ENCODE peak calls at places on chromosomes 13 and 19, in six cellular contexts. One of them, this sample, is unnamed.

GRCh38 chr13:109272595-109273325 is 513.6 kb downstream of the IRS2 start:
- DNase-seq in tibial nerve: no peak
- DNase-seq in transverse colon: no peak
- DNase-seq in adrenal gland: no peak
- DNase-seq in Peyer's patch: no peak
- DNase-seq in heart left ventricle: no peak
- DNase-seq in this sample: no peak

GRCh38 chr13:50309872-50310594 is 294.8 kb downstream of the KCNRG start:
- DNase-seq in tibial nerve: no peak
- DNase-seq in transverse colon: no peak
- DNase-seq in adrenal gland: no peak
- DNase-seq in Peyer's patch: no peak
- DNase-seq in heart left ventricle: no peak
- DNase-seq in this sample: no peak

GRCh38 chr19:14248578-14249011 is 42.6 kb upstream of the ADGRL1 start:
- DNase-seq in tibial nerve: peak; percentile 21
- DNase-seq in transverse colon: peak; percentile 35
- DNase-seq in adrenal gland: no peak
- DNase-seq in Peyer's patch: no peak
- DNase-seq in heart left ventricle: peak; percentile 32
- DNase-seq in this sample: no peak

GRCh38 chr13:66656050-66656449 is 574.1 kb downstream of the PCDH9 start:
- DNase-seq in tibial nerve: no peak
- DNase-seq in transverse colon: no peak
- DNase-seq in adrenal gland: no peak
- DNase-seq in Peyer's patch: no peak
- DNase-seq in heart left ventricle: no peak
- DNase-seq in this sample: no peak

GRCh38 chr13:44904982-44905381 is 84.3 kb downstream of the NUFIP1 start:
- DNase-seq in tibial nerve: peak; percentile 47
- DNase-seq in transverse colon: peak; percentile 47
- DNase-seq in adrenal gland: peak; percentile 47
- DNase-seq in Peyer's patch: no peak
- DNase-seq in heart left ventricle: peak; percentile 42
- DNase-seq in this sample: no peak

GRCh38 chr19:33624586-33625153 is 2.9 kb downstream of the CHST8 start:
- DNase-seq in tibial nerve: no peak
- DNase-seq in transverse colon: no peak
- DNase-seq in adrenal gland: no peak
- DNase-seq in Peyer's patch: no peak
- DNase-seq in heart left ventricle: no peak
- DNase-seq in this sample: no peak

GRCh38 chr13:23074054-23074805 is 106.5 kb upstream of the SGCG start:
- DNase-seq in tibial nerve: no peak
- DNase-seq in transverse colon: no peak
- DNase-seq in adrenal gland: no peak
- DNase-seq in Peyer's patch: no peak
- DNase-seq in heart left ventricle: no peak
- DNase-seq in this sample: no peak

GRCh38 chr19:17775991-17776803 is 18.7 kb upstream of the B3GNT3 start:
- DNase-seq in tibial nerve: no peak
- DNase-seq in transverse colon: no peak
- DNase-seq in adrenal gland: no peak
- DNase-seq in Peyer's patch: no peak
- DNase-seq in heart left ventricle: no peak
- DNase-seq in this sample: peak; percentile 77

GRCh38 chr13:35926859-35927530 is 204.2 kb downstream of the DCLK1 start:
- DNase-seq in tibial nerve: peak; percentile 33
- DNase-seq in transverse colon: no peak
- DNase-seq in adrenal gland: no peak
- DNase-seq in Peyer's patch: no peak
- DNase-seq in heart left ventricle: no peak
- DNase-seq in this sample: no peak

GRCh38 chr19:35856001-35856400 is 710 bp upstream of the KIRREL2 start:
- DNase-seq in tibial nerve: no peak
- DNase-seq in transverse colon: no peak
- DNase-seq in adrenal gland: no peak
- DNase-seq in Peyer's patch: no peak
- DNase-seq in heart left ventricle: no peak
- DNase-seq in this sample: no peak

GRCh38 chr13:36818483-36819063 is 449 bp upstream of the RFXAP start:
- DNase-seq in tibial nerve: no peak
- DNase-seq in transverse colon: no peak
- DNase-seq in adrenal gland: no peak
- DNase-seq in Peyer's patch: no peak
- DNase-seq in heart left ventricle: no peak
- DNase-seq in this sample: no peak

GRCh38 chr13:46679369-46680180 is 117.4 kb downstream of the ESD start:
- DNase-seq in tibial nerve: no peak
- DNase-seq in transverse colon: peak; percentile 42
- DNase-seq in adrenal gland: no peak
- DNase-seq in Peyer's patch: no peak
- DNase-seq in heart left ventricle: no peak
- DNase-seq in this sample: peak; percentile 19

GRCh38 chr19:41882568-41883462 is at the start of gene ARHGEF1:
- DNase-seq in tibial nerve: no peak
- DNase-seq in transverse colon: peak; percentile 75
- DNase-seq in adrenal gland: peak; percentile 43
- DNase-seq in Peyer's patch: peak; percentile 71
- DNase-seq in heart left ventricle: peak; percentile 76
- DNase-seq in this sample: no peak

GRCh38 chr19:17327654-17328516 is 6.8 kb downstream of the ANO8 start:
- DNase-seq in tibial nerve: no peak
- DNase-seq in transverse colon: peak; percentile 89
- DNase-seq in adrenal gland: peak; percentile 91
- DNase-seq in Peyer's patch: peak; percentile 90
- DNase-seq in heart left ventricle: no peak
- DNase-seq in this sample: peak; percentile 85

GRCh38 chr19:51640371-51640770 is 6.3 kb downstream of the SIGLEC14 start:
- DNase-seq in tibial nerve: no peak
- DNase-seq in transverse colon: no peak
- DNase-seq in adrenal gland: no peak
- DNase-seq in Peyer's patch: no peak
- DNase-seq in heart left ventricle: no peak
- DNase-seq in this sample: no peak

GRCh38 chr13:27622102-27622820 is 569 bp downstream of the POLR1D start:
- DNase-seq in tibial nerve: no peak
- DNase-seq in transverse colon: peak; percentile 35
- DNase-seq in adrenal gland: peak; percentile 36
- DNase-seq in Peyer's patch: no peak
- DNase-seq in heart left ventricle: no peak
- DNase-seq in this sample: no peak

GRCh38 chr13:111423168-111423785 is 102.8 kb downstream of the TEX29 start:
- DNase-seq in tibial nerve: no peak
- DNase-seq in transverse colon: no peak
- DNase-seq in adrenal gland: no peak
- DNase-seq in Peyer's patch: no peak
- DNase-seq in heart left ventricle: no peak
- DNase-seq in this sample: no peak

DNA sequence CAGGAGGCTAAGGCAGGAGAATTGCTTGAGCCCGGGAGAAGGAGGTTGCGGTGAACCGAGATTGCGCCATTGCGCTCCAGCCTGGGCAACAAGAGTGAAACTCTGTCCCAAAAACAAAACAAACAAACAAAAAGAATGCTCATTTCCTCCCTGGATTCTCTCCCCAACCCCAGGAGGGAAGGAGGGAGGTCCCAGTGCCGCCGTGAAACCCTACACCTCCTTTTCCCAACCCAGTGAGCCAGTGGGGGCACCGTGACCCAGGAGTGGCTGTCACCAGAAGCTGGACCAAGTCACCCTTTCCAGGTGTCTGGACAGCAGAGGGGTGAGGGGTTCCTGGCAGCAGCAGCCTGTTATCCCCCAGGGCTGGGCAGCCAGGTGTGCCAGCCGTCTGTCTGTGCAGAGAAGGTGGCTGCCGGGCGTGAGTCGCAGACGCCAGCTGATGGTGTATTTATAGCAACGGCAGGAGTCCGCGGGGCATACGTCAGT is 23.5 kb downstream of the NFIC start:
- DNase-seq in tibial nerve: no peak
- DNase-seq in transverse colon: no peak
- DNase-seq in adrenal gland: peak; percentile 63
- DNase-seq in Peyer's patch: no peak
- DNase-seq in heart left ventricle: peak; percentile 60
- DNase-seq in this sample: no peak
- TF ChIP-seq POLR2A in tibial nerve: no peak
- TF ChIP-seq POLR2A in transverse colon: no peak
- TF ChIP-seq POLR2A in adrenal gland: no peak
- TF ChIP-seq POLR2A in Peyer's patch: no peak
- TF ChIP-seq POLR2A in heart left ventricle: no peak
- TF ChIP-seq POLR2A in this sample: no peak

GRCh38 chr19:12669272-12670158 is 2.9 kb downstream of the WDR83 start:
- DNase-seq in tibial nerve: peak; percentile 48
- DNase-seq in transverse colon: peak; percentile 81
- DNase-seq in adrenal gland: peak; percentile 85
- DNase-seq in Peyer's patch: peak; percentile 84
- DNase-seq in heart left ventricle: peak; percentile 85
- DNase-seq in this sample: no peak
- TF ChIP-seq POLR2A in tibial nerve: no peak
- TF ChIP-seq POLR2A in transverse colon: peak; percentile 47
- TF ChIP-seq POLR2A in adrenal gland: peak; percentile 30
- TF ChIP-seq POLR2A in Peyer's patch: peak; percentile 29
- TF ChIP-seq POLR2A in heart left ventricle: no peak
- TF ChIP-seq POLR2A in this sample: peak; percentile 83

DNA sequence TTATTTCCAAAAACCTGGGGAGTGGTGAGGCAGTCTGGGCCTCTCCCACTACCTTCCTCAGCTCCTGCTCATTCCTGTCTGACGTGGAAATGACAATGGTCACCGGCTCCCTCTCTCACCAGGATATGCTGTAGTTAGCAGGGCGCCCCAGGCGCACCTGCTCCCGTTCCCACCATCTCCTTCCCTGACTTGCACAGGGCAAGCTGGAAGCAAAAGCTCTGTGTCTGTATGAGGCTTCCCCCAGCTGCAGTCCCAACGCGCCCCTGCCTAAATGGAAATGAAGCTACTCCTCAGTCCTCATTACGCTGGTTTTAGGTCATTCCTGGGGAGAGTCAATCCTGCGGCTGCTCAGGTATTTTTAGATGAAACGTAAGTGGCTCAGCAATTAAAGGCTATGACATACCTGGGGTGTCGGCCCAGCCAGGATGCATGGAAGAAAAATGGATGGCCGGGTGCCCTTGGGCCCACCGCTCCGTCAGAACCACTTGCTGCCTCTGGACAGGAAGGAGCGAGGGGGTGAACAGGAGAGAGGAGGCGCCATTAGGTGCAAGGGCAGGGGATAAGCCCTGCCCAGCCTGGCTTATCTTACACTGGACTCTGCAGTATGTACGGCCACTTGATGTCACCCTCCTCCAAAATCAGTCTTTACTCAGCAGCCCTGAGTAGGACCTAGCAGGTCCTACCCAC is 32.4 kb downstream of the DHRS12 start:
- DNase-seq in tibial nerve: no peak
- DNase-seq in transverse colon: no peak
- DNase-seq in adrenal gland: no peak
- DNase-seq in Peyer's patch: no peak
- DNase-seq in heart left ventricle: no peak
- DNase-seq in this sample: no peak
- TF ChIP-seq POLR2A in tibial nerve: no peak
- TF ChIP-seq POLR2A in transverse colon: no peak
- TF ChIP-seq POLR2A in adrenal gland: no peak
- TF ChIP-seq POLR2A in Peyer's patch: no peak
- TF ChIP-seq POLR2A in heart left ventricle: no peak
- TF ChIP-seq POLR2A in this sample: peak; percentile 20

GRCh38 chr19:5719961-5720790 is at the start of the genes CATSPERD and LONP1:
- DNase-seq in tibial nerve: peak; percentile 94
- DNase-seq in transverse colon: peak; percentile 98
- DNase-seq in adrenal gland: peak; percentile 99
- DNase-seq in Peyer's patch: peak; percentile 99
- DNase-seq in heart left ventricle: peak; percentile 99
- DNase-seq in this sample: peak; percentile 99
- TF ChIP-seq POLR2A in tibial nerve: peak; percentile 69
- TF ChIP-seq POLR2A in transverse colon: peak; percentile 75
- TF ChIP-seq POLR2A in adrenal gland: peak; percentile 98
- TF ChIP-seq POLR2A in Peyer's patch: peak; percentile 58
- TF ChIP-seq POLR2A in heart left ventricle: no peak
- TF ChIP-seq POLR2A in this sample: peak; percentile 79

GRCh38 chr19:46661020-46661731 is at the start of gene DACT3:
- DNase-seq in tibial nerve: peak; percentile 100
- DNase-seq in transverse colon: peak; percentile 100
- DNase-seq in adrenal gland: peak; percentile 100
- DNase-seq in Peyer's patch: peak; percentile 100
- DNase-seq in heart left ventricle: peak; percentile 100
- DNase-seq in this sample: peak; percentile 95
- TF ChIP-seq POLR2A in tibial nerve: no peak
- TF ChIP-seq POLR2A in transverse colon: peak; percentile 25
- TF ChIP-seq POLR2A in adrenal gland: no peak
- TF ChIP-seq POLR2A in Peyer's patch: no peak
- TF ChIP-seq POLR2A in heart left ventricle: no peak
- TF ChIP-seq POLR2A in this sample: no peak

DNA sequence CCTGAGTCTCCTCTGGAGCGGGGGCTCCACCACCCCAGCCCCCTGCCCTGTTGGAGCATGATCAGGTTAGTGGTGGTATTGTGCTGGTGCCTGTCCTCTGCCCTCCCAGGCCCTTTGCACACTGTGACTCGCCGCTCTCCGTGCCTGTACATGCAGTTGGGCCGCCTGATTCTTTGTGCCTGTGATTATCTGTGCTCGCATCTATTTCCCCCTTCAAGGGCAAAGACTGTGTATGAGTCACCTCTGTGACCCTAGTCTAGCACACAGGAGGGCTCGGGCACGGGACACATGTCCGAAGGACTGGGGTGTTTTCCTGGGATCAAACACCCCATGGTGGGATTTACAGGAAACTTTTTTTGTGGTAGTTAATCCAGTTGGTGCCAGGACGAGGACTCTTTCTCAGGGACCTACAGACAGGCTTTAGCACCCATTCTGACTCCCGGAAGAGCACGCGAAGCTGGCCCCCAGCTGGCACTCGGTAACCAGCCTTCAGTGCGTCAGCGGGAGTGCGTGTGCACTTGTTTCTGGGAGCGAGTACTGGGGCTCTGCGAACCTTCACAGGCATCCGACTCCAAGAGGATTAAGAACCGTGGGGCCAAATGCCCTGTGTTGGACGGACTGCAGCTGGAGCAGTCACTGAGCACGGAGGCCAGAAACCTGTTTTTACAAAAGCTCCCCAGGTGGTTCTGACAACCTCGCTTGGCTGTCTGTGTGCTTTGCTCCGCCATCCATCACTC is 6.7 kb downstream of the PPP1R37 start:
- DNase-seq in tibial nerve: no peak
- DNase-seq in transverse colon: no peak
- DNase-seq in adrenal gland: peak; percentile 91
- DNase-seq in Peyer's patch: peak; percentile 79
- DNase-seq in heart left ventricle: no peak
- DNase-seq in this sample: no peak
- TF ChIP-seq POLR2A in tibial nerve: no peak
- TF ChIP-seq POLR2A in transverse colon: no peak
- TF ChIP-seq POLR2A in adrenal gland: peak; percentile 90
- TF ChIP-seq POLR2A in Peyer's patch: peak; percentile 68
- TF ChIP-seq POLR2A in heart left ventricle: no peak
- TF ChIP-seq POLR2A in this sample: no peak

GRCh38 chr13:113089693-113090414 is 15.7 kb upstream of the F7 start:
- DNase-seq in tibial nerve: no peak
- DNase-seq in transverse colon: no peak
- DNase-seq in adrenal gland: no peak
- DNase-seq in Peyer's patch: no peak
- DNase-seq in heart left ventricle: no peak
- DNase-seq in this sample: no peak
- TF ChIP-seq POLR2A in tibial nerve: no peak
- TF ChIP-seq POLR2A in transverse colon: no peak
- TF ChIP-seq POLR2A in adrenal gland: no peak
- TF ChIP-seq POLR2A in Peyer's patch: no peak
- TF ChIP-seq POLR2A in heart left ventricle: no peak
- TF ChIP-seq POLR2A in this sample: no peak

This sample was measured in GM12891.